ENCODE peak calls at places on chromosomes 1 and 21, in four cellular contexts. Y, A, Z and R are unnamed samples. For H3K36me3, the result is how much of the 10 kb centered on the place peaks cover.

GRCh38 chr21:42120056-42120903 is 49.2 kb downstream of the UMODL1 start:
- DNase-seq in Y (no peak), A (peak), Z (no peak), R (no peak)

GRCh38 chr1:162305969-162306368 is 70.7 kb downstream of the SPATA46 start:
- DNase-seq in Y (no peak), A (no peak), Z (no peak), R (no peak)

GRCh38 chr1:51517361-51518032 is 1.6 kb downstream of the EPS15 start:
- DNase-seq in Y (no peak), A (no peak), Z (no peak), R (no peak)

GRCh38 chr21:30612132-30612531 is 1.6 kb downstream of the KRTAP6-1 start:
- DNase-seq in Y (no peak), A (no peak), Z (no peak), R (no peak)

GRCh38 chr21:42189860-42190491 is 29.0 kb upstream of the ABCG1 start:
- DNase-seq in Y (no peak), A (no peak), Z (no peak), R (no peak)

GRCh38 chr1:64917328-64917861 is 49.0 kb downstream of the JAK1 start:
- DNase-seq in Y (peak), A (peak), Z (peak), R (no peak)

GRCh38 chr1:75514270-75514669 is 96.6 kb downstream of the SLC44A5 start:
- DNase-seq in Y (no peak), A (no peak), Z (no peak), R (no peak)

GRCh38 chr21:37319551-37319950 is 47.0 kb upstream of the DYRK1A start:
- DNase-seq in Y (no peak), A (no peak), Z (no peak), R (no peak)

GRCh38 chr1:85623061-85623471 is 42.5 kb downstream of the CCN1 start:
- DNase-seq in Y (no peak), A (no peak), Z (no peak), R (no peak)

GRCh38 chr21:44703731-44704635 is 7.0 kb downstream of the KRTAP10-12 start:
- DNase-seq in Y (no peak), A (peak), Z (no peak), R (no peak)

GRCh38 chr1:44361478-44361877 is 6.4 kb upstream of the ERI3 start:
- DNase-seq in Y (no peak), A (peak), Z (no peak), R (no peak)

GRCh38 chr21:26093094-26093493 is 77.5 kb downstream of the APP start:
- DNase-seq in Y (no peak), A (no peak), Z (no peak), R (no peak)

GRCh38 chr1:37726746-37727145 is 34.4 kb downstream of the CDCA8 start:
- DNase-seq in Y (no peak), A (no peak), Z (no peak), R (no peak)

GRCh38 chr1:56073614-56074356 is 505.6 kb downstream of the PLPP3 start:
- DNase-seq in Y (no peak), A (no peak), Z (no peak), R (peak)

GRCh38 chr1:150981177-150981804 is 801 bp upstream of the ANXA9 start:
- DNase-seq in Y (peak), A (peak), Z (no peak), R (no peak)

GRCh38 chr1:116891396-116892072 is 18.2 kb upstream of the PTGFRN start:
- DNase-seq in Y (no peak), A (peak), Z (no peak), R (no peak)

GRCh38 chr1:200372095-200372884 is 37.5 kb downstream of the ZNF281 start:
- DNase-seq in Y (no peak), A (peak), Z (peak), R (no peak)

GRCh38 chr1:227372662-227373061 is 54.4 kb upstream of the CDC42BPA start:
- DNase-seq in Y (no peak), A (no peak), Z (no peak), R (no peak)

GRCh38 chr1:229952135-229952534 is 114.9 kb upstream of the GALNT2 start:
- DNase-seq in Y (no peak), A (no peak), Z (no peak), R (no peak)

GRCh38 chr1:94048413-94049164 is 72.4 kb downstream of the ABCA4 start:
- DNase-seq in Y (no peak), A (peak), Z (no peak), R (no peak)

GRCh38 chr1:53349968-53350852 is 22.3 kb upstream of the LRP8 start:
- DNase-seq in Y (no peak), A (peak), Z (no peak), R (peak)

GRCh38 chr21:45442276-45442675 is 37.3 kb downstream of the COL18A1 start:
- DNase-seq in Y (no peak), A (no peak), Z (no peak), R (peak)

GRCh38 chr1:49541096-49541752 is 482.5 kb downstream of the AGBL4 start:
- DNase-seq in Y (no peak), A (no peak), Z (no peak), R (peak)

GRCh38 chr21:38140192-38140905 is 116.4 kb upstream of the KCNJ15 start:
- DNase-seq in Y (peak), A (no peak), Z (no peak), R (peak)

GRCh38 chr1:15341634-15342375 is 67.9 kb upstream of the EFHD2 start:
- DNase-seq in Y (no peak), A (no peak), Z (no peak), R (no peak)

GRCh38 chr1:226403522-226404034 is 4.3 kb downstream of the PARP1 start:
- DNase-seq in Y (no peak), A (peak), Z (no peak), R (no peak)

GRCh38 chr1:19799877-19800804 is at the start of gene TMCO4:
- DNase-seq in Y (peak), A (peak), Z (no peak), R (peak)

GRCh38 chr1:69167876-69168275 is 399.8 kb upstream of the LRRC7 start:
- DNase-seq in Y (no peak), A (no peak), Z (no peak), R (no peak)

GRCh38 chr1:20376880-20377494 is 86.3 kb downstream of the VWA5B1 start:
- DNase-seq in Y (no peak), A (peak), Z (peak), R (no peak)

GRCh38 chr1:17335821-17336718 is 28.1 kb downstream of the PADI4 start:
- DNase-seq in Y (peak), A (peak), Z (peak), R (peak)

GRCh38 chr1:165187020-165187628 is 169.4 kb downstream of the LMX1A start:
- DNase-seq in Y (no peak), A (no peak), Z (no peak), R (no peak)

GRCh38 chr1:9848022-9848421 is 24.3 kb upstream of the CLSTN1 start:
- DNase-seq in Y (no peak), A (no peak), Z (no peak), R (no peak)

GRCh38 chr1:154598871-154599635 is 8.9 kb downstream of the ADAR start:
- DNase-seq in Y (no peak), A (no peak), Z (no peak), R (no peak)

GRCh38 chr1:154607748-154608521 is at the start of gene ADAR:
- DNase-seq in Y (peak), A (peak), Z (peak), R (peak)

GRCh38 chr1:154607084-154607747 is 770 bp downstream of the ADAR start:
- DNase-seq in Y (no peak), A (no peak), Z (no peak), R (no peak)

GRCh38 chr1:154599658-154600057 is 8.3 kb downstream of the ADAR start:
- DNase-seq in Y (no peak), A (no peak), Z (no peak), R (no peak)

GRCh38 chr1:154603317-154603716 is 4.7 kb downstream of the ADAR start:
- DNase-seq in Y (no peak), A (no peak), Z (no peak), R (no peak)
- H3K36me3 ChIP-seq in Y (half or more), A (under half), Z (under half), R (under half)

GRCh38 chr1:77833521-77834100 is 54.2 kb downstream of the MIGA1 start:
- DNase-seq in Y (no peak), A (no peak), Z (no peak), R (no peak)
- H3K27ac ChIP-seq in Y (peak), A (no peak), Z (no peak), R (peak)

GRCh38 chr21:34075760-34076159 is 2.4 kb downstream of the MRPS6 start:
- DNase-seq in Y (no peak), A (no peak), Z (no peak), R (no peak)

GRCh38 chr21:34073032-34073748 is at the start of the genes MRPS6 and SLC5A3:
- DNase-seq in Y (peak), A (peak), Z (peak), R (peak)

GRCh38 chr21:34075099-34075425 is 1.7 kb downstream of the MRPS6 start:
- DNase-seq in Y (no peak), A (no peak), Z (no peak), R (no peak)

GRCh38 chr21:34073749-34074282 is 438 bp downstream of the MRPS6 start:
- DNase-seq in Y (peak), A (peak), Z (no peak), R (peak)

DNA sequence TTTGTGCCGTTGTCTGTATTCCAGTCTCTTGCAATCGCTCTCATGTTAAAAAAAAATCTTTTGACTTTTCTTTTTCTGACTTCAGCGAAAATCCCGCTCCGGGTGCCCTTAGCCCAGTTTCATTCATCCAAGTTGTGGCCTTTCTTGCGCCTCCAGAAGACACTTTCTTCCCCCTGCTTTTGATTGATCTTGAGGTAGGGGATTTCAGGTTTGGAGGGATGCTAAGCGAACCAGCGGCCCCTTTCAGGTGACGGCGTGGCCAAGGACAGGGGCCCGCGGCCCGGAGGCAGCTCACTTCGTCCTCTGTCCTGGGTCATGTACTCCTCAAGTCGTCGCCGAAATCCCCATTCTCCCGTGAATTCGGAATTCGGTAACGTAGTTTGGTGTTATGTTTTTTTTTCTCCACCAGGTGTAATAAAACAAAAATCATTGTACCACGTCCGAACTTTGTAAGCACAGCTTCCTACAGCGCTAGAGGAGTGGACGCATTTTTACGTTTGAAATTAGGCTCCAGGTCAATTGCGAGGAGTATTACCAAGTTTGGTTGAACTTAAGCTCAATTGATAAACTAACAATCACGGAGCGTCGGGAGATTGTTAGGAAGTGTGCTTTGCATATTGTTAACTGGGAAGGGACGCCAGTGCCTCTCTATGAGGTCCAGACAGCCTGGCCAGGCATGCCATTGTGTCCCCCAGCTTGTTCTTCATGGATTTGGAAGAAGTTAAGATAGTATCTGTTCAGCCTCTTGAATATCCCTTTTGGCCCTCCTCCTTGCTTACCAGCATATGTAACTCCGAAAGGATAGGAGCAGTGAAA is 1.1 kb downstream of the MRPS6 start:
- DNase-seq in Y (no peak), A (peak), Z (no peak), R (no peak)
- TF ChIP-seq CTCF in Y (no peak), A (peak), Z (no peak), R (no peak)

DNA sequence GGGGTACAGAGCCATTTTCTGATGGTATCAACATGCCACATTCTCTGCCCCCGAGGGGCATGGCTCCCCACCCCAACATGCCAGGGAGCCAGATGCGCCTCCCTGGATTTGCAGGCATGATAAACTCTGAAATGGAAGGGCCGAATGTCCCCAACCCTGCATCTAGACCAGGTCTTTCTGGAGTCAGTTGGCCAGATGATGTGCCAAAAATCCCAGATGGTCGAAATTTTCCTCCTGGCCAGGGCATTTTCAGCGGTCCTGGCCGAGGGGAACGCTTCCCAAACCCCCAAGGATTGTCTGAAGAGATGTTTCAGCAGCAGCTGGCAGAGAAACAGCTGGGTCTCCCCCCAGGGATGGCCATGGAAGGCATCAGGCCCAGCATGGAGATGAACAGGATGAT is 50.6 kb downstream of the ACP6 start:
- DNase-seq in Y (no peak), A (no peak), Z (no peak), R (no peak)
- H3K36me3 ChIP-seq in Y (half or more), A (half or more), Z (under half), R (half or more)

GRCh38 chr1:223721658-223722606 is 9.6 kb downstream of the CAPN2 start:
- DNase-seq in Y (no peak), A (no peak), Z (no peak), R (no peak)
- H3K27ac ChIP-seq in Y (peak), A (no peak), Z (no peak), R (no peak)

GRCh38 chr1:30718636-30719405 is 4.6 kb downstream of the MATN1 start:
- DNase-seq in Y (peak), A (peak), Z (peak), R (peak)
- TF ChIP-seq CTCF in Y (peak), A (peak), Z (peak), R (peak)

DNA sequence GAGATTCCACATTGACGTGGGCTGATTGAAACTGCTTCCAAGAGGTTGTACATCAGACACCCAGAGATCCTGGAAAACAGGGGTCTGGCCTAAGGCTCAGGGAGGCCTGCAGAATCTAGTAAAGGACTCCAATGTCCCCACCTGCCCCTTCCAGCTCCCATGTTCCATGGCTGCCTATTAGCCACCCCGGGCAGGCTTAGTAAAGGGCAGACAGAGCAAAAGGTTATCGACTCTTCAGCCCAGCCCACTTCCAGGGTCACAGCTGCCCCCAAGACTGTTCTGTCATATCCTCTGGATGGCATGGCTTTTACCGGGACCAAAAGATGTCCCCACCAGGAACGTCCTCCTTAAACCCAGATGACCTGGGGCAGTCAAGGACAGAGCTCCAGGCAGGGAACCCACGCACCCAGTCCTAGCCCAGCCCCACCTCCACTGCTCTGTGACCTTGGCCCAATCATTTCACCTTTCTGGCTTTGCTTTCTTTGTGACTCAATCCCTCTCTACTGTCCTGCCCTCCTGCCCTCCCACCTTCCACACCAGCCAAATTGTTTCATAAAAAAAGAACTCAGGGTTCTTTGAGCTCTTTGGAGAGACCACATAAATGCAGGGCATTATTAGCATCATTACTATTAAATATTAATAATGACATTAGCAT is 4.8 kb upstream of the CNTN2 start:
- DNase-seq in Y (no peak), A (no peak), Z (no peak), R (no peak)
- H3K36me3 ChIP-seq in Y (under half), A (under half), Z (under half), R (under half)